ENCODE peak calls at places on chromosomes 7 and 10, in ten cellular contexts. I is activated T-cell treated with anti-CD3 and anti-CD28 coated beads, Interleukin-2, amount 50 U/mL, for 4 hours; B is pancreas; M is naive B cell; G is mucosa of descending colon; R is right cardiac atrium; C is stimulated activated naive CD8-positive, alpha-beta T cell treated with anti-CD3 and anti-CD28 coated beads, Interleukin-15, Interleukin-2, amounts not matched to agents 100 U/mL and 50 U/mL, for 24 hours; W is CD4-positive, alpha-beta T cell; X is gastrocnemius medialis; K is activated naive CD4-positive, alpha-beta T cell treated with anti-CD3 and anti-CD28 coated beads, Interleukin-2, amount 50 U/mL, for 72 hours. Y is an unnamed sample.
A peak's percentile ranks its signal among the peaks of the same experiment; 100 is the strongest.

GRCh38 chr7:153504288-153505075 is 547.7 kb upstream of the DPP6 start:
- ATAC-seq in R (no peak), G (no peak), W (no peak), M (no peak), X (no peak), K (peak; percentile 32), B (no peak), I (no peak), C (no peak), Y (no peak)

GRCh38 chr7:138608292-138608691 is 92.9 kb downstream of the SVOPL start:
- ATAC-seq in R (no peak), C (peak; percentile 49), K (peak; percentile 64), M (no peak), I (no peak), G (no peak), W (no peak), X (no peak), B (peak; percentile 57), Y (no peak)

GRCh38 chr7:12569673-12570072 is 847 bp upstream of the SCIN start:
- ATAC-seq in B (no peak), M (peak; percentile 32), X (no peak), G (no peak), C (no peak), I (no peak), W (no peak), R (no peak), K (no peak), Y (no peak)

GRCh38 chr10:62047960-62048383 is 146.5 kb downstream of the ARID5B start:
- ATAC-seq in M (no peak), X (peak; percentile 28), K (peak; percentile 37), I (peak; percentile 23), G (peak; percentile 59), B (no peak), W (no peak), C (peak; percentile 57), R (peak; percentile 20), Y (peak; percentile 63)

GRCh38 chr7:117278040-117278439 is 44.8 kb downstream of the WNT2 start:
- ATAC-seq in K (no peak), W (no peak), I (no peak), C (no peak), M (no peak), G (no peak), B (no peak), X (no peak), R (peak; percentile 19), Y (no peak)

GRCh38 chr10:120580651-120581259 is 123.7 kb downstream of the PLPP4 start:
- ATAC-seq in W (no peak), I (no peak), X (no peak), C (no peak), B (no peak), G (peak; percentile 47), M (no peak), K (no peak), R (no peak), Y (no peak)

GRCh38 chr10:17713133-17713532 is 38.9 kb upstream of the TMEM236 start:
- ATAC-seq in W (no peak), R (peak; percentile 62), G (no peak), C (no peak), X (no peak), K (no peak), M (no peak), B (no peak), I (no peak), Y (no peak)

GRCh38 chr7:71860572-71860971 is 551.6 kb downstream of the CALN1 start:
- ATAC-seq in M (no peak), B (no peak), G (no peak), C (no peak), I (no peak), X (no peak), K (no peak), R (no peak), W (no peak), Y (no peak)

GRCh38 chr10:7300327-7300726 is 110.5 kb downstream of the SFMBT2 start:
- ATAC-seq in X (no peak), I (no peak), K (no peak), M (peak; percentile 34), W (no peak), G (no peak), B (no peak), R (peak; percentile 22), C (peak; percentile 65), Y (no peak)

GRCh38 chr10:2761311-2761710 is 306.0 kb upstream of the PFKP start:
- ATAC-seq in I (no peak), C (no peak), X (no peak), R (no peak), G (no peak), K (no peak), M (no peak), W (no peak), B (no peak), Y (no peak)

GRCh38 chr7:151123485-151124204 is 37.4 kb downstream of the AGAP3 start:
- ATAC-seq in R (peak; percentile 69), W (peak; percentile 99), M (peak; percentile 93), G (peak; percentile 73), I (peak; percentile 98), K (peak; percentile 94), B (peak; percentile 88), C (peak; percentile 87), X (peak; percentile 84), Y (peak; percentile 90)

GRCh38 chr7:111903797-111904196 is 302.4 kb downstream of the DOCK4 start:
- ATAC-seq in B (no peak), W (no peak), G (no peak), R (no peak), C (no peak), K (no peak), M (no peak), X (no peak), I (no peak), Y (peak; percentile 88)

GRCh38 chr10:77207182-77208165 is 430.1 kb downstream of the KCNMA1 start:
- ATAC-seq in I (no peak), G (no peak), R (no peak), K (no peak), W (no peak), X (no peak), M (no peak), C (no peak), B (no peak), Y (no peak)

GRCh38 chr10:89518876-89519842 is 16.2 kb downstream of the SLC16A12 start:
- ATAC-seq in R (no peak), C (no peak), X (peak; percentile 86), K (no peak), M (no peak), B (no peak), W (no peak), I (no peak), G (peak; percentile 25), Y (no peak)

GRCh38 chr10:131909014-131909808 is 8.4 kb downstream of the PPP2R2D start:
- ATAC-seq in I (no peak), W (no peak), B (no peak), X (peak; percentile 74), K (no peak), C (no peak), M (no peak), R (peak; percentile 26), G (no peak), Y (no peak)

GRCh38 chr10:95477175-95477520 is 84.0 kb downstream of the SORBS1 start:
- ATAC-seq in R (no peak), K (no peak), W (no peak), B (no peak), G (no peak), M (no peak), C (no peak), I (no peak), X (no peak), Y (no peak)

GRCh38 chr7:41907444-41907843 is 204.6 kb upstream of the INHBA start:
- ATAC-seq in K (no peak), C (no peak), R (no peak), X (no peak), I (no peak), W (no peak), G (no peak), B (no peak), M (peak; percentile 35), Y (no peak)

GRCh38 chr7:37709631-37710509 is 26.3 kb downstream of the GPR141 start:
- ATAC-seq in I (no peak), G (no peak), B (no peak), R (no peak), M (no peak), K (peak; percentile 95), W (no peak), C (no peak), X (no peak), Y (no peak)

GRCh38 chr10:11145498-11145855 is 127.8 kb downstream of the CELF2 start:
- ATAC-seq in B (no peak), X (no peak), K (peak; percentile 56), C (peak; percentile 60), I (peak; percentile 63), R (peak; percentile 74), M (peak; percentile 76), G (peak; percentile 81), W (peak; percentile 63), Y (peak; percentile 50)

Y was measured in esophagus mucosa.